ENCODE peak calls at places on chromosome 13, in ten cellular contexts. Q is left colon; M is endothelial cell; P is anterior cingulate cortex; V is EL; Y is posterior vena cava; W is fibroblast of mammary gland; G is activated gamma-delta T cell treated with Interleukin-2 at 50 U/mL for 16 hours; U is astrocyte; H is stimulated activated naive CD4-positive, alpha-beta T cell. X is an unnamed sample.

GRCh38 chr13:74052402-74052928 is 81.7 kb downstream of the KLF12 start:
- DNase-seq in W (no peak), U (no peak), Q (no peak), Y (peak), P (no peak), V (no peak), G (no peak), H (no peak), M (no peak), X (no peak)

GRCh38 chr13:78742659-78743058 is 83.7 kb upstream of the OBI1 start:
- DNase-seq in Q (no peak), H (no peak), U (no peak), Y (no peak), M (no peak), V (no peak), W (no peak), P (no peak), G (no peak), X (no peak)

GRCh38 chr13:27476943-27477681 is 26.7 kb upstream of the MTIF3 start:
- DNase-seq in Q (no peak), M (no peak), U (no peak), G (no peak), W (peak), P (no peak), H (no peak), Y (no peak), V (peak), X (no peak)

GRCh38 chr13:50128406-50129048 is 113.3 kb downstream of the KCNRG start:
- DNase-seq in V (no peak), Y (no peak), Q (no peak), P (no peak), G (no peak), M (no peak), H (no peak), W (no peak), U (no peak), X (no peak)

GRCh38 chr13:19071161-19071936 is 110.3 kb downstream of the TUBA3C start:
- DNase-seq in Q (no peak), P (no peak), W (no peak), U (no peak), H (no peak), Y (peak), M (no peak), G (no peak), V (no peak), X (no peak)

GRCh38 chr13:108728370-108728769 is 99.0 kb downstream of the MYO16 start:
- DNase-seq in Y (no peak), U (no peak), G (no peak), M (peak), Q (no peak), V (no peak), H (no peak), W (no peak), P (no peak), X (no peak)

GRCh38 chr13:94233401-94233800 is 246.1 kb downstream of the DCT start:
- DNase-seq in Y (no peak), H (no peak), V (peak), Q (no peak), M (no peak), P (no peak), W (peak), U (peak), G (no peak), X (no peak)

GRCh38 chr13:98353750-98354149 is 176.7 kb upstream of the RNF113B start:
- DNase-seq in V (peak), H (no peak), M (no peak), Q (no peak), P (no peak), Y (no peak), U (peak), G (no peak), W (no peak), X (no peak)

GRCh38 chr13:30978981-30979956 is 46.8 kb downstream of the TEX26 start:
- DNase-seq in H (peak), V (no peak), W (no peak), P (peak), U (no peak), Q (peak), G (peak), M (peak), Y (no peak), X (peak)

GRCh38 chr13:58721273-58721672 is 1089.7 kb downstream of the PCDH17 start:
- DNase-seq in G (no peak), Q (no peak), Y (no peak), P (no peak), W (no peak), V (no peak), M (no peak), U (no peak), H (no peak), X (no peak)

GRCh38 chr13:101514695-101515275 is 62.3 kb downstream of the ITGBL1 start:
- DNase-seq in V (peak), Y (no peak), M (peak), H (peak), G (peak), Q (no peak), W (peak), P (no peak), U (peak), X (no peak)

GRCh38 chr13:76754414-76754813 is 131.8 kb downstream of the KCTD12 start:
- DNase-seq in M (no peak), Q (no peak), P (no peak), U (peak), V (no peak), G (no peak), H (no peak), Y (no peak), W (peak), X (no peak)

GRCh38 chr13:109154546-109154945 is 525.1 kb downstream of the MYO16 start:
- DNase-seq in U (peak), G (no peak), Q (no peak), Y (no peak), P (no peak), H (no peak), M (no peak), V (peak), W (peak), X (no peak)

GRCh38 chr13:62129000-62129551 is 713.4 kb upstream of the PCDH20 start:
- DNase-seq in M (no peak), Y (no peak), U (no peak), Q (no peak), H (no peak), V (no peak), G (no peak), P (no peak), W (no peak), X (no peak)

GRCh38 chr13:44412341-44412935 is 38.8 kb downstream of the SERP2 start:
- DNase-seq in W (no peak), G (no peak), H (no peak), Q (no peak), M (no peak), P (no peak), Y (no peak), U (no peak), V (no peak), X (no peak)

X was measured in K562.